ENCODE peak calls at places on chromosomes 2 and 18, in four cellular contexts. E is AG10803; A is activated naive CD8-positive, alpha-beta T cell treated with anti-CD3 and anti-CD28 coated beads, Interleukin-2, amount 10 ng/mL, durations not matched to agents 7 days and 5 days; N is GM12878. H is an unnamed sample.
A peak's percentile ranks its signal among the peaks of the same experiment; 100 is the strongest.

GRCh38 chr2:136117391-136117841 is 533 bp downstream of the CXCR4 start:
- DNase-seq in E (peak; percentile 20), A (no peak), N (no peak), H (no peak)

GRCh38 chr18:79489900-79490592 is 94.3 kb downstream of the NFATC1 start:
- DNase-seq in E (no peak), A (no peak), N (no peak), H (no peak)

GRCh38 chr2:104889261-104890091 is 35.6 kb downstream of the POU3F3 start:
- DNase-seq in E (no peak), A (no peak), N (no peak), H (no peak)

GRCh38 chr2:235922851-235923250 is 245.3 kb downstream of the GBX2 start:
- DNase-seq in E (no peak), A (no peak), N (no peak), H (no peak)

GRCh38 chr2:224946911-224947310 is 95.4 kb downstream of the DOCK10 start:
- DNase-seq in E (peak; percentile 81), A (no peak), N (no peak), H (peak; percentile 49)

GRCh38 chr2:134973241-134974146 is 54.9 kb downstream of the CCNT2 start:
- DNase-seq in E (no peak), A (no peak), N (no peak), H (no peak)

GRCh38 chr18:44599409-44599808 is 81.3 kb upstream of the SETBP1 start:
- DNase-seq in E (peak; percentile 79), A (no peak), N (no peak), H (peak; percentile 44)

GRCh38 chr2:810397-810796 is 133.2 kb upstream of the TMEM18 start:
- DNase-seq in E (no peak), A (no peak), N (no peak), H (no peak)

GRCh38 chr2:206217743-206218520 is 56.5 kb upstream of the ZDBF2 start:
- DNase-seq in E (peak; percentile 75), A (no peak), N (no peak), H (peak; percentile 65)

GRCh38 chr2:177397501-177398289 is 5.1 kb downstream of the AGPS start:
- DNase-seq in E (peak; percentile 96), A (no peak), N (no peak), H (peak; percentile 67)

GRCh38 chr2:6372317-6372903 is 493.3 kb downstream of the CMPK2 start:
- DNase-seq in E (peak; percentile 87), A (no peak), N (no peak), H (peak; percentile 49)

GRCh38 chr2:100008960-100009359 is 133.4 kb downstream of the AFF3 start:
- DNase-seq in E (peak; percentile 94), A (no peak), N (no peak), H (peak; percentile 78)

GRCh38 chr18:46400449-46400848 is 256.6 kb downstream of the LOXHD1 start:
- DNase-seq in E (no peak), A (no peak), N (no peak), H (no peak)

GRCh38 chr2:189102735-189103134 is 76.8 kb downstream of the COL5A2 start:
- DNase-seq in E (no peak), A (no peak), N (no peak), H (no peak)

GRCh38 chr2:101820519-101820918 is 123.0 kb downstream of the MAP4K4 start:
- DNase-seq in E (peak; percentile 55), A (no peak), N (no peak), H (peak; percentile 32)

GRCh38 chr2:206480161-206480560 is 36.8 kb downstream of the ADAM23 start:
- DNase-seq in E (peak; percentile 29), A (no peak), N (no peak), H (no peak)

GRCh38 chr2:68709421-68709911 is 25.1 kb upstream of the ARHGAP25 start:
- DNase-seq in E (peak; percentile 44), A (no peak), N (no peak), H (peak; percentile 65)